ENCODE peak calls at places on chromosomes 11 and 22, in nine cellular contexts. Z is IMR-90; C is transverse colon; G is CD8-positive, alpha-beta T cell; E is suprapubic skin; W is dorsolateral prefrontal cortex; V is NT2/D1; O is iPS DF 6.9; R is foreskin fibroblast. U is an unnamed sample.

GRCh38 chr11:31804439-31805036 is 6.6 kb downstream of the PAX6 start:
- DNase-seq in Z (no peak), C (no peak), G (no peak), E (no peak), W (no peak), V (no peak), O (no peak), R (no peak), U (no peak)

GRCh38 chr22:49964136-49964492 is 3.5 kb downstream of the PIM3 start:
- DNase-seq in Z (no peak), C (peak), G (no peak), E (peak), W (no peak), V (no peak), O (no peak), R (no peak), U (no peak)

GRCh38 chr11:123549901-123550619 is 104.4 kb downstream of the SCN3B start:
- DNase-seq in Z (peak), C (no peak), G (no peak), E (no peak), W (no peak), V (no peak), O (no peak), R (no peak), U (no peak)

GRCh38 chr11:6523253-6523652 is 26.2 kb downstream of the DNHD1 start:
- DNase-seq in Z (peak), C (no peak), G (no peak), E (no peak), W (no peak), V (no peak), O (no peak), R (peak), U (no peak)

GRCh38 chr11:103927535-103927934 is 108.9 kb upstream of the DDI1 start:
- DNase-seq in Z (peak), C (no peak), G (no peak), E (no peak), W (no peak), V (no peak), O (no peak), R (peak), U (no peak)

GRCh38 chr22:37089451-37089850 is 20.1 kb downstream of the TMPRSS6 start:
- DNase-seq in Z (peak), C (no peak), G (no peak), E (no peak), W (no peak), V (no peak), O (no peak), R (no peak), U (no peak)

GRCh38 chr11:95104916-95105315 is 15.3 kb downstream of the ENDOD1 start:
- DNase-seq in Z (no peak), C (no peak), G (no peak), E (no peak), W (no peak), V (no peak), O (no peak), R (no peak), U (no peak)

GRCh38 chr11:98453378-98453777 is 567.4 kb upstream of the CNTN5 start:
- DNase-seq in Z (no peak), C (no peak), G (no peak), E (no peak), W (no peak), V (no peak), O (no peak), R (no peak), U (no peak)

GRCh38 chr11:68643576-68643975 is 40.8 kb upstream of the GAL start:
- DNase-seq in Z (peak), C (no peak), G (no peak), E (no peak), W (no peak), V (no peak), O (no peak), R (peak), U (no peak)

GRCh38 chr22:19605508-19606331 is 81.5 kb upstream of the CLDN5 start:
- DNase-seq in Z (no peak), C (no peak), G (no peak), E (peak), W (no peak), V (no peak), O (no peak), R (no peak), U (no peak)

GRCh38 chr11:26860411-26860810 is 133.5 kb upstream of the FIBIN start:
- DNase-seq in Z (no peak), C (no peak), G (no peak), E (no peak), W (no peak), V (no peak), O (no peak), R (peak), U (no peak)

GRCh38 chr22:39362271-39362670 is 12.5 kb downstream of the SYNGR1 start:
- DNase-seq in Z (no peak), C (no peak), G (no peak), E (no peak), W (no peak), V (no peak), O (no peak), R (peak), U (no peak)

GRCh38 chr11:48141475-48142100 is 75.0 kb upstream of the OR4B1 start:
- DNase-seq in Z (no peak), C (no peak), G (no peak), E (no peak), W (no peak), V (no peak), O (no peak), R (peak), U (no peak)

GRCh38 chr22:37734402-37734700 is 37.5 kb downstream of the TRIOBP start:
- DNase-seq in Z (no peak), C (no peak), G (no peak), E (no peak), W (no peak), V (no peak), O (no peak), R (no peak), U (no peak)

GRCh38 chr22:19878461-19879247 is 24.0 kb upstream of the GNB1L start:
- DNase-seq in Z (peak), C (no peak), G (no peak), E (peak), W (peak), V (no peak), O (no peak), R (peak), U (no peak)

GRCh38 chr11:8717876-8718753 is 35.5 kb downstream of the RPL27A start:
- DNase-seq in Z (peak), C (peak), G (no peak), E (no peak), W (no peak), V (no peak), O (no peak), R (peak), U (peak)

GRCh38 chr11:68049509-68050370 is 10.9 kb downstream of the TCIRG1 start:
- DNase-seq in Z (no peak), C (no peak), G (no peak), E (peak), W (peak), V (no peak), O (no peak), R (no peak), U (no peak)

GRCh38 chr22:21641417-21641794 is 696 bp upstream of the SDF2L1 start:
- DNase-seq in Z (peak), C (peak), G (no peak), E (no peak), W (no peak), V (no peak), O (no peak), R (peak), U (no peak)

GRCh38 chr22:20526628-20527355 is 19.4 kb downstream of the MED15 start:
- DNase-seq in Z (peak), C (no peak), G (no peak), E (no peak), W (no peak), V (no peak), O (no peak), R (peak), U (peak)

DNA sequence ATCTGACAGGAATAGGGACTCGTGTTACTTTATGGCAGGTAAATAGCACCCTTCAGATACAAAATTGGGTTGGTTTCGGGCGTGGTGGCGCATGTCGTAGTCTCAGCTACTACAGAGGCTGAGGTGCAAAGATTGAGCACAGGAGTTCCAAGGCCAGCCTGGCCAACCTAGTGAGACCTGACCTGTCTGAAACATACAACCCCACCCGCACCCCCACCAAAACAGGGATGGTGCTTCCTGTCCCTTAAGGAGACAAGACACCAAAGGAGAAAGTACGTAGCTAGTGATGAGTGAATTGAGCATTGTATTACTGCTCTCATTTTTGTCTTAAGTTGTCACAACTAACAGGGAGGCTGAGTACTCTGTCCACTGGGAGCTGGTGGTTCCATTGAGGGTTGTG is 14.1 kb downstream of the RBM4 start:
- DNase-seq in Z (no peak), C (no peak), G (no peak), E (no peak), W (no peak), V (no peak), O (no peak), R (no peak), U (no peak)
- H3K4me3 ChIP-seq in Z (no peak), C (no peak), G (no peak), E (no peak), W (no peak), V (no peak), O (no peak), R (no peak), U (no peak)

DNA sequence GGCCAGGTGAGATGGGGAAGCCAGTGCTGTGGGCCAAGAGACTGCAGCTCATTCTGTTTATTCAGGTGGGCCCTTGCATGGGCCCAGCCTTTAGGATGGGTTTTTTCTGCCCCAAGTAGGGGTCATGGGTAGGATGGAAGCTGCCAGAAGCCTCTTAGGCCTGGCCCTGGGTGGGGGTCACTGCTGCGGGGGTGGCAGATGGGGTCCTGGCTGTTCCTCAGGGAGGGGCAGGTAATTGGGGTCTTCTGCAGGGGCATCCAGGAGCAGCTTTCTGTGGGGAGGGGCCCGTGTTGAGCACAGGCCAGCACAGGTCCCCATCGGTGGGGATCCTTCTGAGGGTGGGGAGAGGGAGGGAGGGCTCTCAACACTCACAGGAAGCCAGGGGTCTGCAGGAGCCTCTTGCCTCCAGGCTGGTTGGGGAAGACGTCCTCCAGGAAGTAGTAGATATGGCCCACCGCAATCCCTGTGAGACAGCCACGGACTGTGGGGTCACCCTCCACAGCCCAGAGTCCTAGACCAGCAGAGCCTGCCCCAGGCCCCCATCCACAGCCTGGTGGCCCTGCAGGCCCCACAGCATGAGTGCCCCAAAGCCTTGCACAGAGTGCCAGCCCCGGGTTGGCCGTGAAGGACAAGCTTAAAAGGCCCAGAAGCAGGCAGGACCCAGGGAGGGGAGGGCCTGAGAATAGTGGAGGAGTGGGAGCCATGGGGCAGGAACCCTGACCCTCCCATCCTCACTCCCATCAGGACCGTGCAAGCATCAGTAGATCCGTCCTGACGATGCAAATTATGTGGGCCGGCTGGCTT is 1.9 kb downstream of the DERL3 start:
- DNase-seq in Z (no peak), C (no peak), G (no peak), E (no peak), W (no peak), V (no peak), O (no peak), R (no peak), U (no peak)
- H3K4me3 ChIP-seq in Z (no peak), C (no peak), G (no peak), E (no peak), W (no peak), V (no peak), O (no peak), R (no peak), U (no peak)

GRCh38 chr11:96567667-96568066 is 177.9 kb downstream of the JRKL start:
- DNase-seq in Z (no peak), C (no peak), G (no peak), E (no peak), W (no peak), V (no peak), O (no peak), R (no peak), U (no peak)

DNA sequence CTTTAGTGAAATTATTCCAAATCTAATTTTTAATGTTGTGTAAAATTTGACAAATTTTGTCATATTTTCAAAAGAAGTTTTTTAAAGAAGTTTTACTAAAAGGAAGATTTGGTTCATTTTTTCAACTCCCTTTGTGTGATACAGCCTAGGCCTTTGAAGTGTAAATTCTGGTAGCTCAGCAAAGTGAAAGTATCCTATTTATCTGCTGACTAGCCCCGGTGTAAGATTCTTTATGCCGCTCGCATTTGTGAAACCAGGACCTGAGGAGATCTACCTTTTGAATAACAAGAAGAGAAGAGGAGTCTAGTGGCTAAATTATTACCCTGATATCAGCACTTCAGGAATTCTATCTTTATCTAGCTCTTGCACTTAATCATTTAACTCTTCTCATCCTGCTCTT is 177.4 kb downstream of the JRKL start:
- DNase-seq in Z (no peak), C (no peak), G (no peak), E (no peak), W (no peak), V (no peak), O (no peak), R (no peak), U (no peak)
- H3K4me3 ChIP-seq in Z (peak), C (no peak), G (no peak), E (peak), W (no peak), V (no peak), O (no peak), R (no peak), U (no peak)

GRCh38 chr11:131889146-131889577 is 518.7 kb downstream of the NTM start:
- DNase-seq in Z (peak), C (no peak), G (no peak), E (no peak), W (no peak), V (peak), O (no peak), R (peak), U (peak)
- H3K4me3 ChIP-seq in Z (no peak), C (no peak), G (no peak), E (no peak), W (no peak), V (no peak), O (no peak), R (no peak), U (no peak)

DNA sequence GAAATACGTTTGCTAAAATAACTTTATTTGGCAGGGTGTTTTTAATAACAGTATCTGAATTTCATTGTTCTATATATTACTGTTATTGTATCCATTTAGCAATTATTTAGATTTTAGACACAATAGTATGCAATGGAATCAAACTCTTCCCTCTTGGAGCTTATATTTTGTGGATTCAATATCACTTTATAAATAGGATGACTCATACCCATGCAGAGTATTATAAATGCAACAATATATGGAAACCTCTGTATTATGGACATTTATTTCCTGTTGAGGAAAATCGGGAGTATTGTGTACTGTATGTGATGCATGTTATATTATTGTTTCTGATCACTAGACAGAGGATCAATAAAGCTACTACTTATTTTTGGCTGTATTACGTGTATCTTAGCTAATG is 721 bp downstream of the METTL15 start:
- DNase-seq in Z (no peak), C (no peak), G (no peak), E (no peak), W (no peak), V (no peak), O (no peak), R (no peak), U (no peak)
- H3K4me3 ChIP-seq in Z (no peak), C (no peak), G (peak), E (peak), W (peak), V (no peak), O (no peak), R (peak), U (peak)

DNA sequence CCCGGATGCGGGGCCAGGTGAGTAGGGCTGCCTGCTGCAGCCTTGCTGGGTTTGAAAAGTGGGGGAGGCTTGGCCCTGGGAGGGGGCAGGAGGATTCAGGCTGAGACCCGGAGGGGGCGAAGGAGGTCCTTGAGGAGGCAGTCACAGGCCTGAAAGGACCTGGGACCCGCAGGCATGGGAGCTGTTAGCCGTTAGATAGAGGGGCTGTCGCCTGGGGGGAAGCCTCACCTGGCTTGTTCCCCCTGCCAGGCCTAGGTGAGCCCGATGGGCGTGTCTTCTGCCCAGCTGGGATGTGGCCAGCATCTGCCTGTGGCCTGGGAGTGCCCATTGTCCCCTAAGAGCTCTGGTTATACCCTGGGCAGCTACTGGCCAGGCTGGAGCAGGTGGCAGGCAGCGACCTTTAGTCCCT is 1.8 kb upstream of the DUSP8 start:
- DNase-seq in Z (no peak), C (peak), G (no peak), E (no peak), W (no peak), V (no peak), O (no peak), R (no peak), U (no peak)
- H3K4me3 ChIP-seq in Z (no peak), C (no peak), G (peak), E (peak), W (peak), V (peak), O (peak), R (no peak), U (no peak)

U was measured in skeletal muscle cell.